ENCODE peak calls at places on chromosome 12, in five cellular contexts. One of them, this sample, is unnamed.
A peak's percentile ranks its signal among the peaks of the same experiment; 100 is the strongest.

GRCh38 chr12:113445544-113446176 is 23.5 kb downstream of the SDSL start:
- DNase-seq in tibial artery: no peak
- DNase-seq in CD4-positive, CD25-positive, alpha-beta regulatory T cell: no peak
- DNase-seq in pancreas: no peak
- DNase-seq in naive thymus-derived CD4-positive, alpha-beta T cell: no peak
- DNase-seq in this sample: no peak

GRCh38 chr12:76236640-76237039 is 111.6 kb downstream of the BBS10 start:
- DNase-seq in tibial artery: no peak
- DNase-seq in naive thymus-derived CD4-positive, alpha-beta T cell: no peak
- DNase-seq in CD4-positive, CD25-positive, alpha-beta regulatory T cell: no peak
- DNase-seq in pancreas: no peak
- DNase-seq in this sample: no peak

GRCh38 chr12:81231574-81232368 is 153.9 kb downstream of the ACSS3 start:
- DNase-seq in pancreas: no peak
- DNase-seq in CD4-positive, CD25-positive, alpha-beta regulatory T cell: no peak
- DNase-seq in naive thymus-derived CD4-positive, alpha-beta T cell: no peak
- DNase-seq in tibial artery: no peak
- DNase-seq in this sample: no peak

GRCh38 chr12:20264608-20265114 is 103.7 kb upstream of the PDE3A start:
- DNase-seq in tibial artery: no peak
- DNase-seq in pancreas: no peak
- DNase-seq in naive thymus-derived CD4-positive, alpha-beta T cell: no peak
- DNase-seq in CD4-positive, CD25-positive, alpha-beta regulatory T cell: no peak
- DNase-seq in this sample: no peak

GRCh38 chr12:2161478-2161877 is 108.7 kb downstream of the CACNA1C start:
- DNase-seq in pancreas: peak; percentile 19
- DNase-seq in CD4-positive, CD25-positive, alpha-beta regulatory T cell: no peak
- DNase-seq in naive thymus-derived CD4-positive, alpha-beta T cell: no peak
- DNase-seq in tibial artery: peak; percentile 93
- DNase-seq in this sample: peak; percentile 77

GRCh38 chr12:116015525-116015924 is 262.0 kb downstream of the MED13L start:
- DNase-seq in tibial artery: no peak
- DNase-seq in pancreas: no peak
- DNase-seq in naive thymus-derived CD4-positive, alpha-beta T cell: no peak
- DNase-seq in CD4-positive, CD25-positive, alpha-beta regulatory T cell: peak; percentile 13
- DNase-seq in this sample: no peak

GRCh38 chr12:50419112-50419909 is 18.6 kb downstream of the LARP4 start:
- DNase-seq in CD4-positive, CD25-positive, alpha-beta regulatory T cell: no peak
- DNase-seq in tibial artery: no peak
- DNase-seq in naive thymus-derived CD4-positive, alpha-beta T cell: no peak
- DNase-seq in pancreas: no peak
- DNase-seq in this sample: no peak

GRCh38 chr12:19666070-19666469 is 226.8 kb downstream of the AEBP2 start:
- DNase-seq in naive thymus-derived CD4-positive, alpha-beta T cell: no peak
- DNase-seq in pancreas: no peak
- DNase-seq in tibial artery: no peak
- DNase-seq in CD4-positive, CD25-positive, alpha-beta regulatory T cell: no peak
- DNase-seq in this sample: no peak

GRCh38 chr12:28114488-28114887 is 75.8 kb upstream of the CCDC91 start:
- DNase-seq in CD4-positive, CD25-positive, alpha-beta regulatory T cell: no peak
- DNase-seq in tibial artery: no peak
- DNase-seq in pancreas: no peak
- DNase-seq in naive thymus-derived CD4-positive, alpha-beta T cell: no peak
- DNase-seq in this sample: no peak

GRCh38 chr12:75738486-75738885 is 227.1 kb upstream of the KRR1 start:
- DNase-seq in pancreas: no peak
- DNase-seq in CD4-positive, CD25-positive, alpha-beta regulatory T cell: no peak
- DNase-seq in tibial artery: no peak
- DNase-seq in naive thymus-derived CD4-positive, alpha-beta T cell: no peak
- DNase-seq in this sample: no peak

GRCh38 chr12:119176267-119177055 is 2.3 kb upstream of the HSPB8 start:
- DNase-seq in pancreas: peak; percentile 45
- DNase-seq in CD4-positive, CD25-positive, alpha-beta regulatory T cell: no peak
- DNase-seq in tibial artery: peak; percentile 98
- DNase-seq in naive thymus-derived CD4-positive, alpha-beta T cell: no peak
- DNase-seq in this sample: peak; percentile 72

GRCh38 chr12:31261744-31262143 is 64.2 kb downstream of the SINHCAF start:
- DNase-seq in tibial artery: no peak
- DNase-seq in pancreas: no peak
- DNase-seq in CD4-positive, CD25-positive, alpha-beta regulatory T cell: no peak
- DNase-seq in naive thymus-derived CD4-positive, alpha-beta T cell: no peak
- DNase-seq in this sample: no peak

GRCh38 chr12:107530706-107531105 is 154.9 kb upstream of the PWP1 start:
- DNase-seq in CD4-positive, CD25-positive, alpha-beta regulatory T cell: no peak
- DNase-seq in naive thymus-derived CD4-positive, alpha-beta T cell: no peak
- DNase-seq in tibial artery: no peak
- DNase-seq in pancreas: no peak
- DNase-seq in this sample: no peak

GRCh38 chr12:9793774-9794395 is 33.2 kb upstream of the CD69 start:
- DNase-seq in naive thymus-derived CD4-positive, alpha-beta T cell: peak; percentile 41
- DNase-seq in tibial artery: no peak
- DNase-seq in pancreas: no peak
- DNase-seq in CD4-positive, CD25-positive, alpha-beta regulatory T cell: no peak
- DNase-seq in this sample: no peak

GRCh38 chr12:85155791-85156190 is 119.6 kb downstream of the LRRIQ1 start:
- DNase-seq in CD4-positive, CD25-positive, alpha-beta regulatory T cell: no peak
- DNase-seq in naive thymus-derived CD4-positive, alpha-beta T cell: no peak
- DNase-seq in pancreas: no peak
- DNase-seq in tibial artery: no peak
- DNase-seq in this sample: no peak

GRCh38 chr12:75868501-75868900 is 163.1 kb downstream of the PHLDA1 start:
- DNase-seq in naive thymus-derived CD4-positive, alpha-beta T cell: no peak
- DNase-seq in tibial artery: no peak
- DNase-seq in CD4-positive, CD25-positive, alpha-beta regulatory T cell: no peak
- DNase-seq in pancreas: no peak
- DNase-seq in this sample: no peak

GRCh38 chr12:12934556-12934955 is 17.4 kb downstream of the GPRC5D start:
- DNase-seq in naive thymus-derived CD4-positive, alpha-beta T cell: no peak
- DNase-seq in tibial artery: no peak
- DNase-seq in pancreas: no peak
- DNase-seq in CD4-positive, CD25-positive, alpha-beta regulatory T cell: no peak
- DNase-seq in this sample: no peak

GRCh38 chr12:129949652-129950051 is 45.8 kb upstream of the TMEM132D start:
- DNase-seq in naive thymus-derived CD4-positive, alpha-beta T cell: no peak
- DNase-seq in pancreas: no peak
- DNase-seq in tibial artery: no peak
- DNase-seq in CD4-positive, CD25-positive, alpha-beta regulatory T cell: no peak
- DNase-seq in this sample: no peak

GRCh38 chr12:24742378-24742777 is 206.5 kb downstream of the BCAT1 start:
- DNase-seq in naive thymus-derived CD4-positive, alpha-beta T cell: no peak
- DNase-seq in CD4-positive, CD25-positive, alpha-beta regulatory T cell: no peak
- DNase-seq in tibial artery: peak; percentile 67
- DNase-seq in pancreas: no peak
- DNase-seq in this sample: no peak

GRCh38 chr12:60539592-60539991 is 943.8 kb downstream of the SLC16A7 start:
- DNase-seq in tibial artery: no peak
- DNase-seq in pancreas: no peak
- DNase-seq in CD4-positive, CD25-positive, alpha-beta regulatory T cell: no peak
- DNase-seq in naive thymus-derived CD4-positive, alpha-beta T cell: no peak
- DNase-seq in this sample: no peak

GRCh38 chr12:89250648-89251047 is 101.7 kb downstream of the DUSP6 start:
- DNase-seq in naive thymus-derived CD4-positive, alpha-beta T cell: no peak
- DNase-seq in pancreas: no peak
- DNase-seq in tibial artery: no peak
- DNase-seq in CD4-positive, CD25-positive, alpha-beta regulatory T cell: no peak
- DNase-seq in this sample: no peak

GRCh38 chr12:21774358-21775129 is at the start of gene KCNJ8:
- DNase-seq in naive thymus-derived CD4-positive, alpha-beta T cell: no peak
- DNase-seq in CD4-positive, CD25-positive, alpha-beta regulatory T cell: no peak
- DNase-seq in tibial artery: peak; percentile 94
- DNase-seq in pancreas: peak; percentile 83
- DNase-seq in this sample: peak; percentile 33

GRCh38 chr12:104653730-104654328 is 197.1 kb downstream of the CHST11 start:
- DNase-seq in tibial artery: no peak
- DNase-seq in pancreas: no peak
- DNase-seq in naive thymus-derived CD4-positive, alpha-beta T cell: no peak
- DNase-seq in CD4-positive, CD25-positive, alpha-beta regulatory T cell: no peak
- DNase-seq in this sample: no peak

GRCh38 chr12:2891240-2892053 is 756 bp downstream of the TULP3 start:
- DNase-seq in tibial artery: peak; percentile 82
- DNase-seq in pancreas: peak; percentile 38
- DNase-seq in CD4-positive, CD25-positive, alpha-beta regulatory T cell: no peak
- DNase-seq in naive thymus-derived CD4-positive, alpha-beta T cell: no peak
- DNase-seq in this sample: peak; percentile 29

GRCh38 chr12:42426733-42427132 is 100.8 kb downstream of the PPHLN1 start:
- DNase-seq in naive thymus-derived CD4-positive, alpha-beta T cell: no peak
- DNase-seq in tibial artery: no peak
- DNase-seq in CD4-positive, CD25-positive, alpha-beta regulatory T cell: no peak
- DNase-seq in pancreas: no peak
- DNase-seq in this sample: no peak

GRCh38 chr12:71686658-71687025 is 760 bp downstream of the TMEM19 start:
- DNase-seq in CD4-positive, CD25-positive, alpha-beta regulatory T cell: no peak
- DNase-seq in naive thymus-derived CD4-positive, alpha-beta T cell: no peak
- DNase-seq in pancreas: no peak
- DNase-seq in tibial artery: no peak
- DNase-seq in this sample: no peak

GRCh38 chr12:13192719-13193118 is 3.8 kb upstream of the EMP1 start:
- DNase-seq in pancreas: no peak
- DNase-seq in CD4-positive, CD25-positive, alpha-beta regulatory T cell: no peak
- DNase-seq in naive thymus-derived CD4-positive, alpha-beta T cell: no peak
- DNase-seq in tibial artery: no peak
- DNase-seq in this sample: no peak

GRCh38 chr12:45853550-45853949 is 124.0 kb downstream of the ARID2 start:
- DNase-seq in CD4-positive, CD25-positive, alpha-beta regulatory T cell: no peak
- DNase-seq in pancreas: no peak
- DNase-seq in tibial artery: no peak
- DNase-seq in naive thymus-derived CD4-positive, alpha-beta T cell: no peak
- DNase-seq in this sample: no peak

GRCh38 chr12:45852508-45852907 is 123.0 kb downstream of the ARID2 start:
- DNase-seq in naive thymus-derived CD4-positive, alpha-beta T cell: no peak
- DNase-seq in pancreas: no peak
- DNase-seq in tibial artery: no peak
- DNase-seq in CD4-positive, CD25-positive, alpha-beta regulatory T cell: no peak
- DNase-seq in this sample: no peak

GRCh38 chr12:45850302-45850701 is 120.8 kb downstream of the ARID2 start:
- DNase-seq in CD4-positive, CD25-positive, alpha-beta regulatory T cell: no peak
- DNase-seq in pancreas: no peak
- DNase-seq in naive thymus-derived CD4-positive, alpha-beta T cell: no peak
- DNase-seq in tibial artery: no peak
- DNase-seq in this sample: no peak

DNA sequence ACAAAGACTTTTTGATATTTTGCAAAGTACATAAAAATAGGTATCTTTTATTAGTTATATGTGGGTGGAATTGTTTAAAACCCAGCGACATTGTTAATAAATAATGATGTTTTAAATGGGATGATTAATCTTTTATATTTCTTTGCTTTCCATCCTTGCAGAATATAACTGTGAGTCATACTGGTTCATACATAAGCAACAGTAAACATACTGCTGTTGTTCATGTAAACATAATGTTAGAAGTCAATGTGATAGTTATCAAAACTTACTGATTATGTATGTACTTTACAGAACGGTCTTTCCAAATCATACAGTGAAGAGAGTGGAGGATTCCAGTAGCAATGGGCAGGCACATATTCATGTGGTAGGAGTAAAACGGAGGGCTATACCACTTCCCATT is 119.8 kb downstream of the ARID2 start:
- DNase-seq in naive thymus-derived CD4-positive, alpha-beta T cell: no peak
- DNase-seq in tibial artery: no peak
- DNase-seq in pancreas: no peak
- DNase-seq in CD4-positive, CD25-positive, alpha-beta regulatory T cell: no peak
- DNase-seq in this sample: no peak
- H3K36me3 ChIP-seq in naive thymus-derived CD4-positive, alpha-beta T cell: peaks cover 12% of the 10 kb centered on the region
- H3K36me3 ChIP-seq in tibial artery: peaks cover 40% of the 10 kb centered on the region
- H3K36me3 ChIP-seq in pancreas: peaks cover 12% of the 10 kb centered on the region
- H3K36me3 ChIP-seq in CD4-positive, CD25-positive, alpha-beta regulatory T cell: peaks cover 67% of the 10 kb centered on the region
- H3K36me3 ChIP-seq in this sample: no peaks in the 10 kb centered on the region

GRCh38 chr12:124494751-124495129 is 72.7 kb downstream of the NCOR2 start:
- DNase-seq in CD4-positive, CD25-positive, alpha-beta regulatory T cell: no peak
- DNase-seq in naive thymus-derived CD4-positive, alpha-beta T cell: no peak
- DNase-seq in pancreas: no peak
- DNase-seq in tibial artery: no peak
- DNase-seq in this sample: no peak

GRCh38 chr12:124497039-124497438 is 70.4 kb downstream of the NCOR2 start:
- DNase-seq in tibial artery: no peak
- DNase-seq in pancreas: no peak
- DNase-seq in naive thymus-derived CD4-positive, alpha-beta T cell: no peak
- DNase-seq in CD4-positive, CD25-positive, alpha-beta regulatory T cell: no peak
- DNase-seq in this sample: no peak

GRCh38 chr12:124493809-124494750 is 73.3 kb downstream of the NCOR2 start:
- DNase-seq in CD4-positive, CD25-positive, alpha-beta regulatory T cell: no peak
- DNase-seq in naive thymus-derived CD4-positive, alpha-beta T cell: no peak
- DNase-seq in tibial artery: no peak
- DNase-seq in pancreas: no peak
- DNase-seq in this sample: no peak

GRCh38 chr12:124496584-124496983 is 70.8 kb downstream of the NCOR2 start:
- DNase-seq in naive thymus-derived CD4-positive, alpha-beta T cell: no peak
- DNase-seq in pancreas: no peak
- DNase-seq in CD4-positive, CD25-positive, alpha-beta regulatory T cell: no peak
- DNase-seq in tibial artery: no peak
- DNase-seq in this sample: no peak

GRCh38 chr12:124495194-124495983 is 72.0 kb downstream of the NCOR2 start:
- DNase-seq in CD4-positive, CD25-positive, alpha-beta regulatory T cell: no peak
- DNase-seq in pancreas: no peak
- DNase-seq in naive thymus-derived CD4-positive, alpha-beta T cell: no peak
- DNase-seq in tibial artery: no peak
- DNase-seq in this sample: no peak
- H3K4me1 ChIP-seq in CD4-positive, CD25-positive, alpha-beta regulatory T cell: peaks cover 24% of the 10 kb centered on the region
- H3K4me1 ChIP-seq in pancreas: peaks cover 32% of the 10 kb centered on the region
- H3K4me1 ChIP-seq in naive thymus-derived CD4-positive, alpha-beta T cell: no peaks in the 10 kb centered on the region
- H3K4me1 ChIP-seq in tibial artery: peaks cover 43% of the 10 kb centered on the region
- H3K4me1 ChIP-seq in this sample: peaks cover 99% of the 10 kb centered on the region

GRCh38 chr12:11580125-11580751 is 69.2 kb upstream of the ETV6 start:
- DNase-seq in CD4-positive, CD25-positive, alpha-beta regulatory T cell: no peak
- DNase-seq in naive thymus-derived CD4-positive, alpha-beta T cell: no peak
- DNase-seq in pancreas: no peak
- DNase-seq in tibial artery: peak; percentile 78
- DNase-seq in this sample: peak; percentile 49
- H3K27ac ChIP-seq in CD4-positive, CD25-positive, alpha-beta regulatory T cell: no peak overlapping the region
- H3K27ac ChIP-seq in naive thymus-derived CD4-positive, alpha-beta T cell: no peak overlapping the region
- H3K27ac ChIP-seq in pancreas: no peak overlapping the region
- H3K27ac ChIP-seq in tibial artery: peak overlapping the region; percentile 73
- H3K27ac ChIP-seq in this sample: no peak overlapping the region

GRCh38 chr12:110547090-110547489 is 36.0 kb downstream of the PPTC7 start:
- DNase-seq in CD4-positive, CD25-positive, alpha-beta regulatory T cell: no peak
- DNase-seq in naive thymus-derived CD4-positive, alpha-beta T cell: no peak
- DNase-seq in pancreas: no peak
- DNase-seq in tibial artery: no peak
- DNase-seq in this sample: no peak

GRCh38 chr12:110550981-110551380 is 32.1 kb downstream of the PPTC7 start:
- DNase-seq in pancreas: no peak
- DNase-seq in tibial artery: no peak
- DNase-seq in CD4-positive, CD25-positive, alpha-beta regulatory T cell: no peak
- DNase-seq in naive thymus-derived CD4-positive, alpha-beta T cell: no peak
- DNase-seq in this sample: no peak

GRCh38 chr12:110546339-110546738 is 36.8 kb downstream of the PPTC7 start:
- DNase-seq in tibial artery: no peak
- DNase-seq in CD4-positive, CD25-positive, alpha-beta regulatory T cell: no peak
- DNase-seq in pancreas: no peak
- DNase-seq in naive thymus-derived CD4-positive, alpha-beta T cell: no peak
- DNase-seq in this sample: no peak

GRCh38 chr12:110549716-110550115 is 33.4 kb downstream of the PPTC7 start:
- DNase-seq in tibial artery: no peak
- DNase-seq in CD4-positive, CD25-positive, alpha-beta regulatory T cell: no peak
- DNase-seq in pancreas: no peak
- DNase-seq in naive thymus-derived CD4-positive, alpha-beta T cell: no peak
- DNase-seq in this sample: no peak

GRCh38 chr12:110548678-110549077 is 34.4 kb downstream of the PPTC7 start:
- DNase-seq in tibial artery: no peak
- DNase-seq in naive thymus-derived CD4-positive, alpha-beta T cell: no peak
- DNase-seq in pancreas: no peak
- DNase-seq in CD4-positive, CD25-positive, alpha-beta regulatory T cell: no peak
- DNase-seq in this sample: no peak
- H3K36me3 ChIP-seq in tibial artery: peaks cover 20% of the 10 kb centered on the region
- H3K36me3 ChIP-seq in naive thymus-derived CD4-positive, alpha-beta T cell: peaks cover 9% of the 10 kb centered on the region
- H3K36me3 ChIP-seq in pancreas: no peaks in the 10 kb centered on the region
- H3K36me3 ChIP-seq in CD4-positive, CD25-positive, alpha-beta regulatory T cell: peaks cover 40% of the 10 kb centered on the region
- H3K36me3 ChIP-seq in this sample: no peaks in the 10 kb centered on the region

This sample was measured in tibial nerve.